ENCODE peak calls at places on chromosomes 6 and 20, in nine cellular contexts. A is CD8-positive, alpha-beta T cell; R is ascending aorta; M is A549; U is vagina; X is adrenal gland; B is cardiac muscle cell; N is lung; W is lower lobe of right lung. Y is an unnamed sample.

GRCh38 chr6:133241088-133241900 is at the start of gene EYA4:
- DNase-seq in M (peak; percentile 41), R (no peak), B (peak; percentile 52), N (no peak), A (no peak), X (no peak), W (no peak), U (no peak), Y (no peak)

GRCh38 chr6:11921017-11921438 is 91.1 kb upstream of the HIVEP1 start:
- DNase-seq in W (no peak), A (no peak), R (peak; percentile 84), U (no peak), X (peak; percentile 86), N (no peak), B (peak; percentile 27), M (peak; percentile 59), Y (peak; percentile 33)

GRCh38 chr6:147954938-147955337 is 387.7 kb upstream of the SASH1 start:
- DNase-seq in B (no peak), A (no peak), M (no peak), R (no peak), W (no peak), U (no peak), X (no peak), N (no peak), Y (no peak)

GRCh38 chr6:43823879-43824740 is 54.1 kb downstream of the VEGFA start:
- DNase-seq in U (no peak), B (no peak), W (peak; percentile 70), X (no peak), N (peak; percentile 79), R (no peak), A (no peak), M (no peak), Y (no peak)

GRCh38 chr6:147000545-147001488 is 203.4 kb upstream of the STXBP5 start:
- DNase-seq in R (no peak), W (no peak), X (no peak), A (no peak), M (no peak), B (no peak), U (no peak), N (no peak), Y (no peak)

GRCh38 chr6:75306074-75306473 is 21.5 kb upstream of the TMEM30A start:
- DNase-seq in A (no peak), B (no peak), X (no peak), M (no peak), U (no peak), N (no peak), R (no peak), W (no peak), Y (no peak)

GRCh38 chr6:139590206-139590605 is 215.8 kb upstream of the CITED2 start:
- DNase-seq in M (no peak), A (no peak), R (no peak), B (no peak), X (no peak), W (no peak), N (no peak), U (no peak), Y (no peak)

GRCh38 chr6:156776841-156777576 is at the start of gene ARID1B:
- DNase-seq in X (peak; percentile 74), N (peak; percentile 82), R (peak; percentile 91), U (no peak), B (peak; percentile 90), M (peak; percentile 33), W (peak; percentile 91), A (peak; percentile 84), Y (peak; percentile 36)

GRCh38 chr6:10800810-10801209 is 37.5 kb downstream of the MAK start:
- DNase-seq in N (no peak), U (no peak), R (no peak), W (no peak), M (peak; percentile 47), X (no peak), B (no peak), A (no peak), Y (no peak)

GRCh38 chr20:35436175-35436568 is 1.9 kb downstream of the GDF5 start:
- DNase-seq in N (no peak), B (no peak), M (no peak), W (no peak), U (no peak), R (no peak), X (no peak), A (no peak), Y (no peak)

GRCh38 chr20:35431621-35432429 is 6.2 kb downstream of the GDF5 start:
- DNase-seq in U (no peak), A (no peak), N (no peak), B (no peak), X (no peak), R (no peak), M (no peak), W (no peak), Y (no peak)

GRCh38 chr20:35433337-35433736 is 4.7 kb downstream of the GDF5 start:
- DNase-seq in X (no peak), A (no peak), M (no peak), N (no peak), W (no peak), U (no peak), R (no peak), B (no peak), Y (no peak)

GRCh38 chr20:35434085-35435005 is 3.7 kb downstream of the GDF5 start:
- DNase-seq in W (peak; percentile 52), M (no peak), A (no peak), X (no peak), U (no peak), R (no peak), N (no peak), B (no peak), Y (no peak)

DNA sequence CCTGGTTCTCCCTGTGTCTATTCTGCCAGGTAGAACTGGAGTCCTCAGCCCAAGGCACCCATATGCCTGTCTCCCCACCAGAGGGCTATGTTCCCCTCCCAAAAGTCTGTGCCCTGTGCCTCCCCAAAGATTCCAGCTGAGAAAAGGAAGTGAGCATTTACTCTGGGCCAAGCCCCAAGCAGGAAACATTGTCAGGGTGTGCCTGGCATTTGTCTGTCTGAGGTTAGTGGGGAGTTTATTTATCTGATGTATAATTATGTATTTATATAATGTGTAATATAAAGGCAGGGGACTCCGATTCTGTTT is 5.6 kb downstream of the GDF5 start:
- DNase-seq in U (no peak), W (no peak), N (no peak), A (no peak), X (no peak), M (no peak), R (no peak), B (no peak), Y (no peak)
- TF ChIP-seq CTCF in U (no peak), W (no peak), N (no peak), A (no peak), X (no peak), M (no peak), R (no peak), B (no peak), Y (no peak)

DNA sequence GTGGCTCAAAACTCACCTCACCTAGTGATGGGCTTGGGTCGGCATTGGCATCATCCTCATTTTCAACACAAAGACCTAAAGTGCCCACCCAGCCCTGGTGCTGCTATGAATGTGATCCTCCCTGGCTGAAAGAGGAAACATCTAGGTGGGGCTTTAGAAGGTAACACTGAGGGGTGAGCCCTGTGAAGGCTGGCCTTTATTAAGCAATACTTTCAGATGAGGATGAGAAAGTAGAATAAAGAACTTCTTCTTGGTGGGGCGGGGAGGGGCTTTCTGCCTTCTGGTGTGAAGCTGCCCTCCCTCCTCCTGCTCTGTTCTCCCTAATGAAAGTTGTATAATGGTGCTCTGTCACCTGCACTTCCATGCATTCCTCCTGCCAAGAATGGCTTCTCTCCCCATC is 133.0 kb upstream of the TRAF3IP2 start:
- DNase-seq in M (no peak), B (no peak), N (no peak), W (no peak), U (no peak), R (no peak), X (no peak), A (no peak), Y (no peak)
- H3K4me1 ChIP-seq in M (no peaks in the 10 kb centered on the region), B (no peaks in the 10 kb centered on the region), N (peaks cover 16% of the 10 kb centered on the region), W (peaks cover 47% of the 10 kb centered on the region), U (peaks cover 41% of the 10 kb centered on the region), R (no peaks in the 10 kb centered on the region), X (no peaks in the 10 kb centered on the region), A (peaks cover 82% of the 10 kb centered on the region), Y (no peaks in the 10 kb centered on the region)

GRCh38 chr6:33585403-33586107 is 5.5 kb upstream of the BAK1 start:
- DNase-seq in M (peak; percentile 64), R (peak; percentile 92), B (peak; percentile 79), A (peak; percentile 81), N (peak; percentile 72), X (peak; percentile 76), U (no peak), W (peak; percentile 89), Y (peak; percentile 60)
- TF ChIP-seq CTCF in M (peak; percentile 78), R (peak; percentile 99), B (peak; percentile 87), A (peak; percentile 92), N (peak; percentile 98), X (peak; percentile 92), U (peak; percentile 98), W (peak; percentile 99), Y (peak; percentile 100)

GRCh38 chr6:143692696-143693095 is 14.9 kb downstream of the PHACTR2 start:
- DNase-seq in W (no peak), U (no peak), X (no peak), R (no peak), N (no peak), A (no peak), M (no peak), B (no peak), Y (no peak)

GRCh38 chr6:143689852-143690251 is 12.1 kb downstream of the PHACTR2 start:
- DNase-seq in W (no peak), M (no peak), N (no peak), U (no peak), X (no peak), A (no peak), B (no peak), R (no peak), Y (no peak)

GRCh38 chr6:143691155-143691554 is 13.4 kb downstream of the PHACTR2 start:
- DNase-seq in R (no peak), X (no peak), U (no peak), A (no peak), M (no peak), B (no peak), N (no peak), W (no peak), Y (no peak)

GRCh38 chr6:143694013-143694412 is 16.2 kb downstream of the PHACTR2 start:
- DNase-seq in M (no peak), X (no peak), W (no peak), N (no peak), U (no peak), R (no peak), B (no peak), A (no peak), Y (no peak)

GRCh38 chr6:143691900-143692572 is 14.3 kb downstream of the PHACTR2 start:
- DNase-seq in U (no peak), W (no peak), M (no peak), X (no peak), N (no peak), R (no peak), B (no peak), A (no peak), Y (no peak)
- H3K4me1 ChIP-seq in U (peaks cover 23% of the 10 kb centered on the region), W (peaks cover 71% of the 10 kb centered on the region), M (peaks cover 13% of the 10 kb centered on the region), X (peaks cover 64% of the 10 kb centered on the region), N (peaks cover 8% of the 10 kb centered on the region), R (peaks cover 71% of the 10 kb centered on the region), B (peaks cover 11% of the 10 kb centered on the region), A (no peaks in the 10 kb centered on the region), Y (peaks cover 96% of the 10 kb centered on the region)

Y was measured in thoracic aorta.